ENCODE peak calls at places on chromosomes 6 and 20, in four cellular contexts. D, G, O and J are unnamed samples.

GRCh38 chr20:43507150-43508080 is at the start of gene L3MBTL1:
- DNase-seq in G (no peak), O (peak; percentile 77), D (no peak), J (no peak)

GRCh38 chr20:40678286-40678835 is 10.7 kb downstream of the MAFB start:
- DNase-seq in D (no peak), O (no peak), G (no peak), J (no peak)

GRCh38 chr6:45931254-45931653 is 84.4 kb downstream of the CLIC5 start:
- DNase-seq in O (no peak), D (no peak), G (no peak), J (no peak)

GRCh38 chr20:5214826-5215225 is 88.0 kb downstream of the CDS2 start:
- DNase-seq in D (no peak), G (no peak), O (no peak), J (no peak)

GRCh38 chr20:49794336-49795124 is 18.1 kb upstream of the SLC9A8 start:
- DNase-seq in G (no peak), D (no peak), O (no peak), J (no peak)

GRCh38 chr6:169960531-169960890 is 209.1 kb downstream of the ERMARD start:
- DNase-seq in G (no peak), O (no peak), D (peak; percentile 11), J (no peak)

GRCh38 chr20:18754030-18754659 is 59.4 kb upstream of the SCP2D1 start:
- DNase-seq in G (no peak), D (no peak), O (no peak), J (no peak)

GRCh38 chr6:39731565-39731964 is 6.4 kb upstream of the KIF6 start:
- DNase-seq in D (no peak), G (no peak), O (no peak), J (no peak)

GRCh38 chr20:3592931-3593330 is 70.3 kb downstream of the GFRA4 start:
- DNase-seq in D (no peak), O (no peak), G (no peak), J (no peak)

GRCh38 chr6:158506577-158506976 is 53.3 kb upstream of the TMEM181 start:
- DNase-seq in G (no peak), D (no peak), O (no peak), J (no peak)

GRCh38 chr6:87808005-87808757 is 106.1 kb upstream of the AKIRIN2 start:
- DNase-seq in G (no peak), D (no peak), O (no peak), J (no peak)

GRCh38 chr20:16293590-16293989 is 279.7 kb downstream of the KIF16B start:
- DNase-seq in G (no peak), D (no peak), O (no peak), J (no peak)

GRCh38 chr20:20276806-20277530 is 90.9 kb upstream of the INSM1 start:
- DNase-seq in D (peak; percentile 65), G (no peak), O (no peak), J (no peak)

GRCh38 chr6:56693246-56693607 is 50.5 kb upstream of the DST start:
- DNase-seq in D (peak; percentile 91), O (peak; percentile 91), G (no peak), J (peak; percentile 38)

GRCh38 chr20:59000326-59000725 is 6.7 kb downstream of the CTSZ start:
- DNase-seq in O (no peak), G (no peak), D (no peak), J (no peak)

GRCh38 chr6:106547053-106547414 is 82.3 kb downstream of the RTN4IP1 start:
- DNase-seq in O (no peak), D (no peak), G (no peak), J (no peak)

GRCh38 chr20:750801-751200 is 17.5 kb downstream of the SLC52A3 start:
- DNase-seq in D (no peak), G (no peak), O (no peak), J (no peak)

GRCh38 chr20:17621229-17621968 is 51.5 kb downstream of the DSTN start:
- DNase-seq in D (peak; percentile 16), O (no peak), G (no peak), J (no peak)
- H3K36me3 ChIP-seq in D (peaks cover 86% of the 10 kb centered on the region), O (peaks cover 95% of the 10 kb centered on the region), G (no peaks in the 10 kb centered on the region), J (peaks cover 58% of the 10 kb centered on the region)

GRCh38 chr6:4125933-4126864 is 9.2 kb downstream of the ECI2 start:
- DNase-seq in D (no peak), G (no peak), O (no peak), J (no peak)
- H3K36me3 ChIP-seq in D (peaks cover 91% of the 10 kb centered on the region), G (peaks cover 62% of the 10 kb centered on the region), O (peaks cover 87% of the 10 kb centered on the region), J (peaks cover 50% of the 10 kb centered on the region)

GRCh38 chr6:34644716-34645115 is 51.9 kb downstream of the ILRUN start:
- DNase-seq in O (no peak), G (no peak), D (no peak), J (no peak)
- H3K36me3 ChIP-seq in O (peaks cover 8% of the 10 kb centered on the region), G (peaks cover 5% of the 10 kb centered on the region), D (peaks cover 17% of the 10 kb centered on the region), J (peaks cover 5% of the 10 kb centered on the region)

GRCh38 chr20:54654460-54654859 is 179.1 kb downstream of the DOK5 start:
- DNase-seq in G (no peak), D (no peak), O (no peak), J (no peak)

GRCh38 chr20:54662064-54662463 is 186.7 kb downstream of the DOK5 start:
- DNase-seq in G (no peak), O (no peak), D (no peak), J (no peak)

GRCh38 chr20:54657268-54657826 is 182.0 kb downstream of the DOK5 start:
- DNase-seq in O (no peak), D (no peak), G (no peak), J (no peak)

DNA sequence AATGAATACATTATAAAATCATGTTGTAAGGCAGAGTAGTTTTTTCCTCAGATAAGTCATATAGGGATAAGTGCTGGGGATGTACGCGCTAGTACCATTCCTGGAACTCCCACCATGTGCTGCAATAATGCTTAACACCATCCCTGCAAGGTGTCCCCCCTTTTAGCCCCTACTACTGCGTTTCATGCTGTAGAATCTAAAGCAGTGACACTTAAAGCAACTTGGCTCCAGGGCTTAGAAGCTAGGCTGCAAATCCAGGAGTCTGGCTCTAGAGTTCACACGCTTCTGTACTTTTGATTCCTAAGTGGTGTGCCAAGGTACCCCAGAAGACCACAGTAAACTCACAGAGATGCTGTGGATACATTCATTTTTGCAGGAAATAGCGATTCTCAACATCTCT is 183.1 kb downstream of the DOK5 start:
- DNase-seq in O (no peak), D (no peak), G (no peak), J (no peak)
- H3K36me3 ChIP-seq in O (no peaks in the 10 kb centered on the region), D (no peaks in the 10 kb centered on the region), G (no peaks in the 10 kb centered on the region), J (no peaks in the 10 kb centered on the region)

GRCh38 chr20:62311150-62311549 is 8.4 kb downstream of the ADRM1 start:
- DNase-seq in G (no peak), O (no peak), D (no peak), J (no peak)
- H3K36me3 ChIP-seq in G (peaks cover 15% of the 10 kb centered on the region), O (peaks cover 94% of the 10 kb centered on the region), D (peaks cover 98% of the 10 kb centered on the region), J (peaks cover 76% of the 10 kb centered on the region)